ENCODE peak calls at places on chromosomes 12 and 14, in five cellular contexts. One of them, this sample, is unnamed.

GRCh38 chr14:65279958-65280357 is 132.6 kb upstream of the FUT8 start:
- DNase-seq in CD8-positive, alpha-beta memory T cell: no peak
- DNase-seq in mesendoderm: no peak
- DNase-seq in lung: no peak
- DNase-seq in heart left ventricle: no peak
- DNase-seq in this sample: no peak

GRCh38 chr12:80490329-80490728 is 46.3 kb downstream of the PTPRQ start:
- DNase-seq in CD8-positive, alpha-beta memory T cell: no peak
- DNase-seq in mesendoderm: peak; percentile 90
- DNase-seq in lung: no peak
- DNase-seq in heart left ventricle: no peak
- DNase-seq in this sample: no peak

GRCh38 chr14:52365071-52365470 is 51.0 kb downstream of the PTGER2 start:
- DNase-seq in CD8-positive, alpha-beta memory T cell: no peak
- DNase-seq in mesendoderm: no peak
- DNase-seq in lung: no peak
- DNase-seq in heart left ventricle: no peak
- DNase-seq in this sample: peak; percentile 12

GRCh38 chr12:122076743-122077495 is 1.6 kb upstream of the MLXIP start:
- DNase-seq in CD8-positive, alpha-beta memory T cell: no peak
- DNase-seq in mesendoderm: no peak
- DNase-seq in lung: no peak
- DNase-seq in heart left ventricle: no peak
- DNase-seq in this sample: no peak

GRCh38 chr14:53851394-53852056 is 105.1 kb downstream of the BMP4 start:
- DNase-seq in CD8-positive, alpha-beta memory T cell: no peak
- DNase-seq in mesendoderm: no peak
- DNase-seq in lung: no peak
- DNase-seq in heart left ventricle: no peak
- DNase-seq in this sample: peak; percentile 7

GRCh38 chr14:72024043-72024407 is 91.8 kb downstream of the RGS6 start:
- DNase-seq in CD8-positive, alpha-beta memory T cell: no peak
- DNase-seq in mesendoderm: peak; percentile 74
- DNase-seq in lung: no peak
- DNase-seq in heart left ventricle: peak; percentile 19
- DNase-seq in this sample: peak; percentile 35

GRCh38 chr14:75452900-75453816 is 25.3 kb downstream of the JDP2 start:
- DNase-seq in CD8-positive, alpha-beta memory T cell: no peak
- DNase-seq in mesendoderm: peak; percentile 99
- DNase-seq in lung: peak; percentile 63
- DNase-seq in heart left ventricle: peak; percentile 55
- DNase-seq in this sample: peak; percentile 87

GRCh38 chr12:114687802-114688201 is 3.8 kb upstream of the TBX3 start:
- DNase-seq in CD8-positive, alpha-beta memory T cell: no peak
- DNase-seq in mesendoderm: peak; percentile 68
- DNase-seq in lung: no peak
- DNase-seq in heart left ventricle: no peak
- DNase-seq in this sample: no peak

GRCh38 chr14:63200035-63200740 is 4.1 kb upstream of the RHOJ start:
- DNase-seq in CD8-positive, alpha-beta memory T cell: no peak
- DNase-seq in mesendoderm: no peak
- DNase-seq in lung: no peak
- DNase-seq in heart left ventricle: peak; percentile 45
- DNase-seq in this sample: peak; percentile 22

GRCh38 chr14:75375983-75376382 is 51.8 kb upstream of the JDP2 start:
- DNase-seq in CD8-positive, alpha-beta memory T cell: no peak
- DNase-seq in mesendoderm: no peak
- DNase-seq in lung: no peak
- DNase-seq in heart left ventricle: no peak
- DNase-seq in this sample: no peak

GRCh38 chr14:47675489-47676300 is at the start of gene MDGA2:
- DNase-seq in CD8-positive, alpha-beta memory T cell: no peak
- DNase-seq in mesendoderm: peak; percentile 77
- DNase-seq in lung: no peak
- DNase-seq in heart left ventricle: no peak
- DNase-seq in this sample: peak; percentile 0

GRCh38 chr12:47801170-47801903 is 18.4 kb downstream of the HDAC7 start:
- DNase-seq in CD8-positive, alpha-beta memory T cell: no peak
- DNase-seq in mesendoderm: no peak
- DNase-seq in lung: no peak
- DNase-seq in heart left ventricle: peak; percentile 56
- DNase-seq in this sample: no peak

GRCh38 chr12:108620236-108620879 is 13.3 kb downstream of the SELPLG start:
- DNase-seq in CD8-positive, alpha-beta memory T cell: no peak
- DNase-seq in mesendoderm: no peak
- DNase-seq in lung: no peak
- DNase-seq in heart left ventricle: no peak
- DNase-seq in this sample: no peak

GRCh38 chr12:3726455-3726854 is 26.5 kb downstream of the CRACR2A start:
- DNase-seq in CD8-positive, alpha-beta memory T cell: no peak
- DNase-seq in mesendoderm: no peak
- DNase-seq in lung: no peak
- DNase-seq in heart left ventricle: no peak
- DNase-seq in this sample: no peak

GRCh38 chr12:62211510-62211909 is 48.7 kb upstream of the USP15 start:
- DNase-seq in CD8-positive, alpha-beta memory T cell: no peak
- DNase-seq in mesendoderm: no peak
- DNase-seq in lung: no peak
- DNase-seq in heart left ventricle: no peak
- DNase-seq in this sample: peak; percentile 68

GRCh38 chr12:79121486-79121885 is 256.9 kb downstream of the SYT1 start:
- DNase-seq in CD8-positive, alpha-beta memory T cell: no peak
- DNase-seq in mesendoderm: peak; percentile 23
- DNase-seq in lung: no peak
- DNase-seq in heart left ventricle: no peak
- DNase-seq in this sample: peak; percentile 9

GRCh38 chr14:77409131-77409533 is 14.2 kb downstream of the NOXRED1 start:
- DNase-seq in CD8-positive, alpha-beta memory T cell: no peak
- DNase-seq in mesendoderm: peak; percentile 71
- DNase-seq in lung: no peak
- DNase-seq in heart left ventricle: no peak
- DNase-seq in this sample: peak; percentile 35

This sample was measured in bronchial epithelial cell.